ENCODE peak calls at places on chromosomes 11 and 22, in nine cellular contexts. One of them, this sample, is unnamed.

GRCh38 chr22:41367680-41368542 is 13.8 kb upstream of the TEF start:
- DNase-seq in ascending aorta: no peak
- DNase-seq in type B pancreatic cell: no peak
- DNase-seq in left ventricle myocardium inferior: peak; percentile 37
- DNase-seq in endothelial cell of umbilical vein: no peak
- DNase-seq in A549: no peak
- DNase-seq in prostate gland: peak; percentile 23
- DNase-seq in neural progenitor cell: peak; percentile 51
- DNase-seq in lung: peak; percentile 74
- DNase-seq in this sample: no peak

GRCh38 chr11:65468874-65469333 is 29.9 kb upstream of the MALAT1 start:
- DNase-seq in endothelial cell of umbilical vein: peak; percentile 60
- DNase-seq in neural progenitor cell: peak; percentile 78
- DNase-seq in type B pancreatic cell: no peak
- DNase-seq in prostate gland: peak; percentile 93
- DNase-seq in ascending aorta: peak; percentile 76
- DNase-seq in lung: peak; percentile 87
- DNase-seq in left ventricle myocardium inferior: peak; percentile 54
- DNase-seq in A549: peak; percentile 83
- DNase-seq in this sample: no peak

GRCh38 chr22:18065256-18065655 is 12.5 kb upstream of the PEX26 start:
- DNase-seq in lung: no peak
- DNase-seq in neural progenitor cell: peak; percentile 27
- DNase-seq in type B pancreatic cell: no peak
- DNase-seq in endothelial cell of umbilical vein: no peak
- DNase-seq in A549: peak; percentile 42
- DNase-seq in ascending aorta: no peak
- DNase-seq in prostate gland: no peak
- DNase-seq in left ventricle myocardium inferior: no peak
- DNase-seq in this sample: no peak

GRCh38 chr11:592918-593317 is 16.6 kb downstream of the PHRF1 start:
- DNase-seq in prostate gland: no peak
- DNase-seq in neural progenitor cell: no peak
- DNase-seq in lung: no peak
- DNase-seq in endothelial cell of umbilical vein: no peak
- DNase-seq in A549: no peak
- DNase-seq in ascending aorta: no peak
- DNase-seq in left ventricle myocardium inferior: no peak
- DNase-seq in type B pancreatic cell: no peak
- DNase-seq in this sample: no peak

GRCh38 chr11:36306888-36307287 is 10.8 kb downstream of the PRR5L start:
- DNase-seq in A549: peak; percentile 33
- DNase-seq in neural progenitor cell: peak; percentile 66
- DNase-seq in endothelial cell of umbilical vein: no peak
- DNase-seq in lung: no peak
- DNase-seq in left ventricle myocardium inferior: no peak
- DNase-seq in type B pancreatic cell: no peak
- DNase-seq in ascending aorta: no peak
- DNase-seq in prostate gland: no peak
- DNase-seq in this sample: no peak

GRCh38 chr11:46386674-46387073 is 4.9 kb downstream of the CHRM4 start:
- DNase-seq in A549: peak; percentile 41
- DNase-seq in type B pancreatic cell: no peak
- DNase-seq in lung: no peak
- DNase-seq in prostate gland: no peak
- DNase-seq in neural progenitor cell: no peak
- DNase-seq in ascending aorta: no peak
- DNase-seq in left ventricle myocardium inferior: no peak
- DNase-seq in endothelial cell of umbilical vein: no peak
- DNase-seq in this sample: no peak

GRCh38 chr22:24187731-24188644 is 6.7 kb downstream of the SUSD2 start:
- DNase-seq in A549: no peak
- DNase-seq in prostate gland: no peak
- DNase-seq in ascending aorta: no peak
- DNase-seq in left ventricle myocardium inferior: peak; percentile 13
- DNase-seq in endothelial cell of umbilical vein: no peak
- DNase-seq in lung: no peak
- DNase-seq in type B pancreatic cell: no peak
- DNase-seq in neural progenitor cell: no peak
- DNase-seq in this sample: peak; percentile 10

GRCh38 chr11:26227311-26227710 is 104.6 kb upstream of the ANO3 start:
- DNase-seq in A549: peak; percentile 43
- DNase-seq in lung: no peak
- DNase-seq in left ventricle myocardium inferior: no peak
- DNase-seq in ascending aorta: no peak
- DNase-seq in prostate gland: no peak
- DNase-seq in endothelial cell of umbilical vein: peak; percentile 92
- DNase-seq in neural progenitor cell: peak; percentile 10
- DNase-seq in type B pancreatic cell: no peak
- DNase-seq in this sample: no peak

GRCh38 chr11:100930185-100930778 is 199.3 kb downstream of the PGR start:
- DNase-seq in left ventricle myocardium inferior: no peak
- DNase-seq in lung: no peak
- DNase-seq in type B pancreatic cell: no peak
- DNase-seq in neural progenitor cell: peak; percentile 73
- DNase-seq in A549: peak; percentile 55
- DNase-seq in prostate gland: peak; percentile 9
- DNase-seq in endothelial cell of umbilical vein: peak; percentile 64
- DNase-seq in ascending aorta: no peak
- DNase-seq in this sample: peak; percentile 23

GRCh38 chr11:102761646-102762238 is 18.7 kb downstream of the MMP10 start:
- DNase-seq in prostate gland: no peak
- DNase-seq in endothelial cell of umbilical vein: peak; percentile 34
- DNase-seq in ascending aorta: no peak
- DNase-seq in type B pancreatic cell: no peak
- DNase-seq in A549: no peak
- DNase-seq in neural progenitor cell: no peak
- DNase-seq in lung: no peak
- DNase-seq in left ventricle myocardium inferior: no peak
- DNase-seq in this sample: no peak

GRCh38 chr11:15988693-15989231 is 367.6 kb downstream of the SOX6 start:
- DNase-seq in A549: peak; percentile 31
- DNase-seq in left ventricle myocardium inferior: no peak
- DNase-seq in endothelial cell of umbilical vein: no peak
- DNase-seq in ascending aorta: no peak
- DNase-seq in prostate gland: no peak
- DNase-seq in lung: no peak
- DNase-seq in neural progenitor cell: peak; percentile 74
- DNase-seq in type B pancreatic cell: no peak
- DNase-seq in this sample: no peak

GRCh38 chr22:22836635-22837034 is 51.0 kb upstream of the IGLL5 start:
- DNase-seq in lung: no peak
- DNase-seq in neural progenitor cell: no peak
- DNase-seq in A549: peak; percentile 6
- DNase-seq in endothelial cell of umbilical vein: no peak
- DNase-seq in type B pancreatic cell: peak; percentile 29
- DNase-seq in prostate gland: no peak
- DNase-seq in ascending aorta: no peak
- DNase-seq in left ventricle myocardium inferior: no peak
- DNase-seq in this sample: no peak

GRCh38 chr22:20244744-20245576 is 23.2 kb downstream of the RTN4R start:
- DNase-seq in A549: no peak
- DNase-seq in left ventricle myocardium inferior: no peak
- DNase-seq in endothelial cell of umbilical vein: no peak
- DNase-seq in ascending aorta: no peak
- DNase-seq in prostate gland: no peak
- DNase-seq in type B pancreatic cell: no peak
- DNase-seq in lung: no peak
- DNase-seq in neural progenitor cell: peak; percentile 56
- DNase-seq in this sample: no peak

GRCh38 chr11:64021742-64022067 is 14.0 kb upstream of the FLRT1 start:
- DNase-seq in A549: no peak
- DNase-seq in left ventricle myocardium inferior: peak; percentile 42
- DNase-seq in neural progenitor cell: peak; percentile 26
- DNase-seq in endothelial cell of umbilical vein: no peak
- DNase-seq in prostate gland: peak; percentile 74
- DNase-seq in ascending aorta: no peak
- DNase-seq in lung: no peak
- DNase-seq in type B pancreatic cell: no peak
- DNase-seq in this sample: no peak

DNA sequence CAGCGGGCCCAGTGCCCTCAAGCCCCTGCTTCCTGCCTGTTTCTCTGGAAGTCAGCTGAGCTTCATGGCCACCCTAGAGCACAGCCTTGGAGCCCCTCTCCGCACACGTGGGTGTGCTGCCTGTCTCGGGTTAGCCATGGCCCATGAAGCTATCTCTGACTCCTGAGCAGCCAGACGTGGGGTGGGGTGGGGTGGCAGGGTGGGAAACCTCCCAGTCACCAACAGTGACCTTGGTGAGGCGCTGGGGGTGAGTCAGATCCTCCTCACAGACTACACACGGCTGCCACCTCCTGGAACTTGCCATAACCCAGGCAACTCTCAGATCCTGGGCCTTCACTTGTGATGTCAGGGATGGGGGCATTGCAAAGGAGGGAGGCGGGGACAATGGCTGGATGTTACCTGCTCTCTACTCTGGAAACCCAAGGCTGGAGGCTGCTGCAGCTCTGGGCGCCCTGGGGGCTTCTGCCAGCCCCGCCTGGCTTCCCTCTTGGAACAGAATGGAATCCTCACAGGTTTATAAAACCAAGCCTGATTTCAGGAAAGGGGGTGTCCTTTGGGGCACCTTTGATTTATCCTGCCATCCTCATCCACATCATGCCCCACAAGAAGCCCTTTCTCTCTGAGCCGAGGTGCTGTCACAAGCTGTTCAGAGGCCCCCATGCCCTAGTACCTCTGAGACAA is 88.4 kb downstream of the SNX19 start:
- DNase-seq in left ventricle myocardium inferior: peak; percentile 65
- DNase-seq in neural progenitor cell: peak; percentile 77
- DNase-seq in type B pancreatic cell: no peak
- DNase-seq in prostate gland: no peak
- DNase-seq in ascending aorta: peak; percentile 86
- DNase-seq in A549: peak; percentile 80
- DNase-seq in lung: peak; percentile 42
- DNase-seq in endothelial cell of umbilical vein: peak; percentile 65
- DNase-seq in this sample: no peak
- TF ChIP-seq CTCF in left ventricle myocardium inferior: peak; percentile 72
- TF ChIP-seq CTCF in neural progenitor cell: peak; percentile 59
- TF ChIP-seq CTCF in type B pancreatic cell: peak; percentile 68
- TF ChIP-seq CTCF in prostate gland: peak; percentile 33
- TF ChIP-seq CTCF in ascending aorta: peak; percentile 59
- TF ChIP-seq CTCF in A549: peak; percentile 62
- TF ChIP-seq CTCF in lung: no peak
- TF ChIP-seq CTCF in endothelial cell of umbilical vein: peak; percentile 69
- TF ChIP-seq CTCF in this sample: peak; percentile 23

GRCh38 chr11:121426476-121427454 is 25.3 kb upstream of the SORL1 start:
- DNase-seq in type B pancreatic cell: no peak
- DNase-seq in endothelial cell of umbilical vein: no peak
- DNase-seq in left ventricle myocardium inferior: peak; percentile 57
- DNase-seq in lung: no peak
- DNase-seq in prostate gland: no peak
- DNase-seq in A549: no peak
- DNase-seq in neural progenitor cell: peak; percentile 75
- DNase-seq in ascending aorta: no peak
- DNase-seq in this sample: no peak
- TF ChIP-seq CTCF in type B pancreatic cell: peak; percentile 35
- TF ChIP-seq CTCF in endothelial cell of umbilical vein: no peak
- TF ChIP-seq CTCF in left ventricle myocardium inferior: peak; percentile 33
- TF ChIP-seq CTCF in lung: no peak
- TF ChIP-seq CTCF in prostate gland: peak; percentile 21
- TF ChIP-seq CTCF in A549: no peak
- TF ChIP-seq CTCF in neural progenitor cell: no peak
- TF ChIP-seq CTCF in ascending aorta: peak; percentile 26
- TF ChIP-seq CTCF in this sample: no peak

DNA sequence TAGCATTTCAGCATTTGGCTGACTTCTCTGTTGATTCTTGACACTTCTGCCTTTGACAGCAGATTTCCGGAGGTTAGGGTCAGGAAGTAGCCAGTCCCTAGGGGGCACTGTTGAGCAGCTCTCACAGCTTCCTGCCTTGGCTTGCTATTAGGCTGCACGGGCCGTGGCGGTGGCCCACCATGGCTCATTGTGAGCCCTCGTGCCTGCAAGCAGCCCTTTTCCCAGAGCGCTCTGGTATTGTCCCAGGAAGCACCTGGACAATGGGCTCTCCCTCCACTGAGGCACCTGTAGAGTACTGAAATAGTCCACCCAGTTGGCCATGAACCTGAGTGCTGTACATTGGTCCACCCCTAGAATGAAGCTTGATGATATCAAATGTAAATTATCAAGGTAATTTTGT is 100.2 kb upstream of the GAL start:
- DNase-seq in type B pancreatic cell: no peak
- DNase-seq in prostate gland: no peak
- DNase-seq in neural progenitor cell: peak; percentile 82
- DNase-seq in A549: peak; percentile 54
- DNase-seq in ascending aorta: no peak
- DNase-seq in left ventricle myocardium inferior: peak; percentile 31
- DNase-seq in endothelial cell of umbilical vein: peak; percentile 18
- DNase-seq in lung: peak; percentile 33
- DNase-seq in this sample: no peak
- TF ChIP-seq CTCF in type B pancreatic cell: peak; percentile 75
- TF ChIP-seq CTCF in prostate gland: peak; percentile 12
- TF ChIP-seq CTCF in neural progenitor cell: peak; percentile 87
- TF ChIP-seq CTCF in A549: peak; percentile 62
- TF ChIP-seq CTCF in ascending aorta: peak; percentile 37
- TF ChIP-seq CTCF in left ventricle myocardium inferior: peak; percentile 61
- TF ChIP-seq CTCF in endothelial cell of umbilical vein: peak; percentile 59
- TF ChIP-seq CTCF in lung: peak; percentile 30
- TF ChIP-seq CTCF in this sample: peak; percentile 39

GRCh38 chr11:31487848-31488247 is 21.6 kb downstream of the IMMP1L start:
- DNase-seq in A549: peak; percentile 68
- DNase-seq in prostate gland: no peak
- DNase-seq in ascending aorta: no peak
- DNase-seq in left ventricle myocardium inferior: no peak
- DNase-seq in type B pancreatic cell: no peak
- DNase-seq in neural progenitor cell: peak; percentile 41
- DNase-seq in endothelial cell of umbilical vein: peak; percentile 74
- DNase-seq in lung: no peak
- DNase-seq in this sample: no peak
- TF ChIP-seq CTCF in A549: peak; percentile 63
- TF ChIP-seq CTCF in prostate gland: peak; percentile 29
- TF ChIP-seq CTCF in ascending aorta: peak; percentile 30
- TF ChIP-seq CTCF in left ventricle myocardium inferior: peak; percentile 52
- TF ChIP-seq CTCF in type B pancreatic cell: peak; percentile 66
- TF ChIP-seq CTCF in neural progenitor cell: peak; percentile 48
- TF ChIP-seq CTCF in endothelial cell of umbilical vein: peak; percentile 28
- TF ChIP-seq CTCF in lung: no peak
- TF ChIP-seq CTCF in this sample: peak; percentile 57

GRCh38 chr22:46193898-46194310 is 43.6 kb downstream of the PPARA start:
- DNase-seq in A549: no peak
- DNase-seq in prostate gland: no peak
- DNase-seq in neural progenitor cell: no peak
- DNase-seq in left ventricle myocardium inferior: no peak
- DNase-seq in ascending aorta: peak; percentile 21
- DNase-seq in endothelial cell of umbilical vein: no peak
- DNase-seq in type B pancreatic cell: no peak
- DNase-seq in lung: no peak
- DNase-seq in this sample: no peak
- TF ChIP-seq CTCF in A549: no peak
- TF ChIP-seq CTCF in prostate gland: no peak
- TF ChIP-seq CTCF in neural progenitor cell: no peak
- TF ChIP-seq CTCF in left ventricle myocardium inferior: no peak
- TF ChIP-seq CTCF in ascending aorta: no peak
- TF ChIP-seq CTCF in endothelial cell of umbilical vein: no peak
- TF ChIP-seq CTCF in type B pancreatic cell: no peak
- TF ChIP-seq CTCF in lung: no peak
- TF ChIP-seq CTCF in this sample: no peak

GRCh38 chr22:19208287-19208847 is 29.8 kb upstream of the SLC25A1 start:
- DNase-seq in A549: no peak
- DNase-seq in ascending aorta: no peak
- DNase-seq in lung: no peak
- DNase-seq in endothelial cell of umbilical vein: no peak
- DNase-seq in left ventricle myocardium inferior: no peak
- DNase-seq in prostate gland: no peak
- DNase-seq in neural progenitor cell: no peak
- DNase-seq in type B pancreatic cell: no peak
- DNase-seq in this sample: no peak
- TF ChIP-seq CTCF in A549: no peak
- TF ChIP-seq CTCF in ascending aorta: no peak
- TF ChIP-seq CTCF in lung: no peak
- TF ChIP-seq CTCF in endothelial cell of umbilical vein: no peak
- TF ChIP-seq CTCF in left ventricle myocardium inferior: no peak
- TF ChIP-seq CTCF in prostate gland: no peak
- TF ChIP-seq CTCF in neural progenitor cell: no peak
- TF ChIP-seq CTCF in type B pancreatic cell: no peak
- TF ChIP-seq CTCF in this sample: no peak

This sample was measured in D721Med.